ENCODE peak calls at places on chromosomes 6 and 20, in ten cellular contexts. K, S, Z, W, X, L, B, O, H and M are unnamed samples.

GRCh38 chr6:16828058-16828457 is 66.8 kb upstream of the ATXN1 start:
- DNase-seq in X (no peak), S (no peak), W (no peak), B (no peak), K (no peak), L (no peak), H (no peak), O (no peak), Z (no peak), M (no peak)

GRCh38 chr20:42895062-42895461 is 294.6 kb downstream of the PTPRT start:
- DNase-seq in O (no peak), L (no peak), H (no peak), X (no peak), Z (no peak), S (no peak), W (no peak), B (no peak), K (no peak), M (no peak)

GRCh38 chr6:159038914-159039884 is 5.6 kb downstream of the TAGAP start:
- DNase-seq in H (no peak), W (no peak), Z (peak), L (no peak), S (peak), B (no peak), X (peak), O (no peak), K (no peak), M (peak)

GRCh38 chr6:7726416-7727149 is 684 bp downstream of the BMP6 start:
- DNase-seq in W (no peak), S (peak), O (peak), X (peak), L (peak), Z (no peak), B (no peak), K (no peak), H (peak), M (no peak)

GRCh38 chr6:11363881-11364576 is 131.6 kb upstream of the NEDD9 start:
- DNase-seq in L (no peak), K (no peak), H (no peak), S (no peak), X (no peak), B (no peak), Z (no peak), W (no peak), O (no peak), M (no peak)

GRCh38 chr20:63499333-63499969 is 568 bp upstream of the EEF1A2 start:
- DNase-seq in H (peak), X (no peak), S (peak), B (no peak), K (peak), W (no peak), O (peak), Z (no peak), L (no peak), M (no peak)

GRCh38 chr6:43058511-43058910 is 723 bp downstream of the MRPL2 start:
- DNase-seq in K (no peak), X (no peak), S (no peak), W (no peak), L (no peak), H (no peak), Z (no peak), O (no peak), B (no peak), M (no peak)

GRCh38 chr6:95959291-95959690 is 56.5 kb upstream of the FUT9 start:
- DNase-seq in B (no peak), L (no peak), Z (no peak), S (no peak), H (no peak), W (no peak), K (no peak), X (no peak), O (no peak), M (no peak)

GRCh38 chr6:79869600-79870084 is 77.7 kb downstream of the ELOVL4 start:
- DNase-seq in W (peak), H (peak), L (peak), X (peak), K (peak), S (peak), O (peak), Z (peak), B (peak), M (peak)

GRCh38 chr20:38113401-38114325 is 51.4 kb downstream of the TGM2 start:
- DNase-seq in L (no peak), Z (no peak), K (no peak), S (no peak), O (no peak), X (no peak), B (peak), H (peak), W (no peak), M (no peak)

GRCh38 chr6:27608916-27609883 is 136.3 kb upstream of the ZNF184 start:
- DNase-seq in K (no peak), W (no peak), S (no peak), L (no peak), B (peak), X (peak), H (no peak), Z (peak), O (no peak), M (no peak)

GRCh38 chr20:2314759-2315439 is 19.1 kb downstream of the TGM3 start:
- DNase-seq in X (peak), K (peak), S (no peak), Z (peak), W (no peak), L (no peak), O (no peak), B (peak), H (no peak), M (no peak)

GRCh38 chr6:24990227-24990843 is 54.6 kb upstream of the RIPOR2 start:
- DNase-seq in K (no peak), L (no peak), X (peak), S (no peak), B (no peak), H (no peak), O (no peak), Z (peak), W (no peak), M (no peak)

GRCh38 chr6:149855040-149855654 is 9.0 kb downstream of the LRP11 start:
- DNase-seq in S (no peak), K (no peak), L (no peak), O (no peak), B (peak), X (peak), Z (peak), W (no peak), H (no peak), M (no peak)

GRCh38 chr6:87116922-87117321 is 22.0 kb upstream of the CGA start:
- DNase-seq in K (no peak), Z (no peak), X (no peak), H (no peak), L (no peak), S (no peak), O (no peak), B (no peak), W (no peak), M (no peak)

GRCh38 chr20:64115171-64115911 is 8.0 kb upstream of the NPBWR2 start:
- DNase-seq in H (no peak), B (no peak), L (peak), Z (no peak), S (no peak), W (no peak), X (no peak), K (no peak), O (no peak), M (no peak)

GRCh38 chr20:38055294-38055693 is 21.7 kb downstream of the RPRD1B start:
- DNase-seq in H (no peak), L (no peak), X (peak), K (no peak), W (no peak), S (no peak), Z (no peak), B (no peak), O (no peak), M (no peak)

GRCh38 chr20:24962182-24962492 is 13.1 kb downstream of the CST7 start:
- DNase-seq in H (no peak), S (no peak), X (no peak), K (no peak), B (no peak), O (no peak), W (no peak), Z (no peak), L (no peak), M (no peak)

GRCh38 chr6:108557494-108558371 is 3.0 kb upstream of the FOXO3 start:
- DNase-seq in K (peak), B (no peak), S (peak), L (peak), O (peak), X (peak), Z (peak), W (no peak), H (peak), M (peak)

GRCh38 chr6:19327684-19328083 is 509.5 kb upstream of the ID4 start:
- DNase-seq in S (no peak), H (no peak), B (no peak), L (no peak), W (no peak), K (no peak), X (peak), O (no peak), Z (no peak), M (no peak)

GRCh38 chr6:35230950-35231349 is 17.2 kb downstream of the SCUBE3 start:
- DNase-seq in W (no peak), K (peak), S (no peak), H (no peak), X (peak), L (no peak), Z (no peak), O (peak), B (no peak), M (no peak)

GRCh38 chr6:167150815-167151557 is 6.8 kb downstream of the GPR31 start:
- DNase-seq in H (no peak), L (no peak), Z (no peak), O (no peak), B (no peak), W (no peak), X (no peak), K (no peak), S (no peak), M (no peak)

GRCh38 chr6:43086022-43086658 is 10.0 kb downstream of the PTK7 start:
- DNase-seq in L (no peak), X (no peak), S (no peak), H (no peak), Z (peak), W (no peak), B (no peak), O (no peak), K (no peak), M (no peak)

GRCh38 chr6:3414704-3415453 is 42.0 kb downstream of the SLC22A23 start:
- DNase-seq in B (no peak), W (no peak), X (peak), O (no peak), S (no peak), H (peak), L (no peak), K (no peak), Z (no peak), M (no peak)

GRCh38 chr20:22686097-22686496 is 101.7 kb upstream of the FOXA2 start:
- DNase-seq in X (peak), S (no peak), L (no peak), O (no peak), Z (peak), K (peak), B (peak), H (peak), W (no peak), M (no peak)

GRCh38 chr20:57215826-57216471 is 50.5 kb downstream of the BMP7 start:
- DNase-seq in Z (no peak), H (no peak), O (no peak), W (no peak), X (no peak), S (no peak), B (no peak), L (no peak), K (no peak), M (no peak)

GRCh38 chr6:24831771-24832718 is 33.3 kb upstream of the ARMH2 start:
- DNase-seq in B (no peak), O (no peak), H (no peak), W (no peak), K (no peak), L (no peak), X (no peak), Z (peak), S (no peak), M (no peak)

GRCh38 chr6:11085758-11086435 is 7.7 kb upstream of the SMIM13 start:
- DNase-seq in W (no peak), Z (no peak), X (peak), K (no peak), O (no peak), H (no peak), B (no peak), L (peak), S (no peak), M (no peak)

GRCh38 chr6:84453499-84453898 is 226.1 kb upstream of the CEP162 start:
- DNase-seq in Z (peak), H (no peak), O (no peak), X (no peak), S (no peak), K (no peak), L (no peak), W (no peak), B (no peak), M (no peak)

GRCh38 chr20:48301189-48301588 is 515.9 kb upstream of the SULF2 start:
- DNase-seq in Z (no peak), S (no peak), K (no peak), H (no peak), X (no peak), B (no peak), L (no peak), O (no peak), W (no peak), M (no peak)

GRCh38 chr6:4645713-4646356 is 130.4 kb upstream of the CDYL start:
- DNase-seq in S (no peak), W (no peak), Z (no peak), O (no peak), H (peak), L (no peak), X (no peak), B (no peak), K (no peak), M (no peak)

GRCh38 chr20:1434571-1435336 is 31.9 kb downstream of the NSFL1C start:
- DNase-seq in B (no peak), Z (peak), O (no peak), L (no peak), K (no peak), W (no peak), X (peak), S (peak), H (no peak), M (peak)

DNA sequence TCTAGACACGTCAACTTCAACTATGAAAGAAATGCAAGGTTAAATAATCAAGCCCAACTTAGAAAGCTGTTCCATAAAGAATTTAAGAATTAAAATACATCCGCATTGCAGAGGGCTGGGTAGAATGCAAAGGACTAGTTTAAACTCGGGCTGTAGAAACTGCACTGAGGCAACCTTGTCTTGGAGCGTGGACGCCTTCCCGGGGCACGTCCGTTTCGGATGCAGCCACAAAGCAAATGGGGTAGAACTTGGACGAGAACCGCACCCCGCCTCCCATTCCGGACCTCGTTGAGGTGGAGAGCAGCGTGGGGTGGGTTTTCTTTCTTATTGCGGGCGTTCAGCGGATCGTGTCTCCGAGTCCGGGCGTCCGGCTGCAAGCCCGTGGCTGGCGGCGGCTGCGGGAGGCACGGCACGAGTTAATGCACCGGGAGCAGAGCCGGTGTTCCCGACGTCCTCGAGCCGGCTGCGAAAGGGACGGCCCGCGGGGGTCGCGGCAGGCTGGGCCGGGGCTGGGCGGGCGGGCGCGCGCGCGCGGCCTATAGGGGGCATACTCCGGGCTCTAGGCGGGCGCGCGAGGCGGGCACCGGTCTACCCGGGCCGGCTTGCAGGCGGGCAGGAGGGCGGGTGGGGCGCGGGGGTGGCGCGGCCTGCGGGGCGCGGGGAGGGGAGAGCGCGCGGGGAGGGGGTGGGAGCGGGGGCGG is 2.0 kb downstream of the JARID2 start:
- DNase-seq in B (no peak), S (peak), H (peak), O (peak), K (peak), Z (peak), L (peak), X (peak), W (no peak), M (peak)
- TF ChIP-seq CTCF in B (no peak), S (peak), H (no peak), O (no peak), K (peak), Z (no peak), L (no peak), X (no peak), W (no peak), M (peak)

DNA sequence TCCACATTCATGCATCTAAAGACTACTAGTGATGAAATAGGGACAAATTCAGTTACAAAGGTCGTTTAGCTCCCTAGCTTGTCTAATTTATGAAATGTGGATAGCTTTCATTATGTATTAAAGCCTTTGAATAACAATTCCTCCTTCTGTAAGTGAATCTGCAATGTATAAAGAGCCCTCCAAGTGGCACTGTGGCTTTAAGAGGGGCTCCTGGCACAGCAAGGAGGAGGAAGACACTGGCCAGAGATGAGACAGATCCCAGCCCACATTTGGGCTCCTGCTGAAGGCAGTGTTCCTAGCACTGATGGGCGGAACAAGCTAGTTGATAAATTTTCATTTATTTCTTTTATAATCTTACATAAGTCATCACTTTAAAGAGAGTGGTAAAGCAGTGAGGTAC is 17.6 kb upstream of the FUCA2 start:
- DNase-seq in Z (no peak), S (no peak), K (no peak), L (no peak), W (no peak), O (no peak), X (no peak), B (no peak), H (no peak), M (no peak)
- TF ChIP-seq CTCF in Z (peak), S (no peak), K (no peak), L (no peak), W (no peak), O (no peak), X (no peak), B (peak), H (no peak), M (no peak)

GRCh38 chr6:83098589-83098988 is 31.1 kb downstream of the DOP1A start:
- DNase-seq in X (no peak), L (no peak), K (no peak), Z (no peak), W (no peak), H (no peak), O (no peak), B (no peak), S (no peak), M (no peak)
- TF ChIP-seq CTCF in X (no peak), L (no peak), K (no peak), Z (no peak), W (no peak), H (no peak), O (no peak), B (no peak), S (no peak), M (no peak)

DNA sequence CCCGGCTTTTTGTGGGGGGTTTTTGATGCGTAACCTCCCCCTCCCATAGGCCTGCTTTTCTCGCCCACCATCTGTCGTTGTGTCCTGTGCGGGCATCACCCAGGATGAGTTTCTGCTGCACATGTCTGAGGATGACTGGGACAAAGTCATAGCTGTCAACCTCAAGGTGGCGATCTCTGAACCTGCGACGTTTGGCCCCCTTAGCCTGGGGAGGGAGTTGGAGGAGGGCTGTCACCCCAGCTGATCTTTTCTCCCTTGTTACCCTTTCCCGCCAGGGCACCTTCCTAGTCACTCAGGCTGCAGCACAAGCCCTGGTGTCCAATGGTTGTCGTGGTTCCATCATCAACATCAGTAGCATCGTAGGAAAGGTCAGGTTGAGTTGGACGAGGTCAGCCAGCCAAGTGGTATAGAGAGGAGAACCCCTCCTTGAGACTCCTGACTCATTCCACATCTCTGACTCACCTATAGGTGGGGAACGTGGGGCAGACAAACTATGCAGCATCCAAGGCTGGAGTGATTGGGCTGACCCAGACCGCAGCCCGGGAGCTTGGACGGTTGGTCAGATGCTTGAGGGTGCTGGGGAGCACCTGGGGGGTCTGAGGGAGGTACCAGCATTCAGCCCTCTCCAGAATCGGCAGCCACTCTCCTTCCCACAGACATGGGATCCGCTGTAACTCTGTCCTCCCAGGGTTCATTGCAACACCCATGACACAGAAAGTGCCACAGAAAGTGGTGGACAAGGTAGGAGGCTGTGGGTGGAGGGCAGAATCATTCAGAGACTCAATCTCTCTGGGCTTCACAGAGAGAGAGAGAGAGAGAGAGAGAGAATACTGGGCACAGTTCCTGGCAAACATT is 944 bp downstream of the HSD17B8 start:
- DNase-seq in X (no peak), B (peak), O (no peak), K (no peak), S (peak), L (no peak), Z (peak), W (no peak), H (no peak), M (no peak)
- TF ChIP-seq CTCF in X (no peak), B (peak), O (no peak), K (no peak), S (no peak), L (no peak), Z (no peak), W (no peak), H (no peak), M (no peak)

GRCh38 chr6:37651991-37652390 is 45.7 kb downstream of the MDGA1 start:
- DNase-seq in H (no peak), Z (no peak), S (no peak), K (no peak), O (no peak), X (no peak), B (no peak), L (no peak), W (no peak), M (no peak)

GRCh38 chr6:37647765-37648085 is 50.0 kb downstream of the MDGA1 start:
- DNase-seq in W (no peak), Z (no peak), B (no peak), X (no peak), O (no peak), L (no peak), K (no peak), H (no peak), S (no peak), M (no peak)

GRCh38 chr6:37648465-37649330 is 49.0 kb downstream of the MDGA1 start:
- DNase-seq in O (peak), W (no peak), X (peak), S (peak), K (no peak), Z (no peak), B (peak), H (peak), L (no peak), M (peak)

GRCh38 chr6:37646986-37647764 is 50.5 kb downstream of the MDGA1 start:
- DNase-seq in S (no peak), K (no peak), L (no peak), Z (no peak), O (no peak), X (no peak), H (no peak), W (no peak), B (no peak), M (no peak)

DNA sequence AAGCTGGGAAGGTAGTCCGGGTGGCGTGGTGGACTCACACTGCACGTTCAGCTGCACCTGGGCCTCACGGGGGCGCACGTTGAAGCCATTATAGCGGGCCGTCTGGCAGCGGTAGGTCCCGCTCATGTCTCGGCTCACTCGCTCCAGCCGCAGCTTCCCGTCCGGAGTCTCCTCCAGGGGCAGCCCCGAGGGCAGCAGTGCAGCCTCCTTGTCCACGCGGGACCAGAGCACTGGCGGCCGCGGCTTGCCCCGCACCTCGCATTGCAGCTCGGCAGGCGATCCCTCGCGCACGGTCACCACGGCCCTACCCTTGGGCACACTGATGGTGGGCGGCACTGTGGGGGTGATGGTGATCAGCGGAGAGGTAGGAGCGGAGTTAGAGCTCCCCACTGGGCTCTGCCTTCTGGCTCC is 47.6 kb downstream of the MDGA1 start:
- DNase-seq in H (peak), W (no peak), Z (no peak), O (no peak), L (peak), S (peak), B (no peak), K (no peak), X (no peak), M (no peak)
- TF ChIP-seq CTCF in H (no peak), W (no peak), Z (no peak), O (no peak), L (peak), S (no peak), B (no peak), K (no peak), X (no peak), M (no peak)

GRCh38 chr6:88725111-88725711 is 238.2 kb downstream of the RNGTT start:
- DNase-seq in L (peak), X (peak), O (no peak), W (no peak), S (no peak), Z (peak), K (peak), H (peak), B (no peak), M (no peak)
- TF ChIP-seq CTCF in L (peak), X (peak), O (no peak), W (no peak), S (no peak), Z (peak), K (peak), H (peak), B (peak), M (no peak)